ENCODE peak calls at places on chromosomes 2 and 18, in nine cellular contexts. T, Z, H, M, V, R, W, A and L are unnamed samples.

GRCh38 chr2:231132126-231132525 is 7.3 kb upstream of the HTR2B start:
- ATAC-seq in A (no peak), V (no peak), R (no peak), M (no peak), W (no peak), Z (no peak), T (peak), H (no peak), L (no peak)

GRCh38 chr2:136104977-136105376 is 13.0 kb downstream of the CXCR4 start:
- ATAC-seq in Z (no peak), T (no peak), R (no peak), V (no peak), W (peak), A (no peak), M (no peak), H (peak), L (no peak)

GRCh38 chr2:238282861-238283738 is 5.3 kb downstream of the PER2 start:
- ATAC-seq in W (no peak), T (no peak), H (no peak), V (no peak), R (no peak), Z (no peak), A (no peak), M (no peak), L (no peak)

GRCh38 chr2:160433466-160434172 is 60.0 kb downstream of the RBMS1 start:
- ATAC-seq in Z (peak), R (no peak), A (no peak), V (no peak), H (no peak), W (peak), M (no peak), T (no peak), L (no peak)

GRCh38 chr2:62209427-62209991 is 13.6 kb downstream of the B3GNT2 start:
- ATAC-seq in A (no peak), H (peak), M (no peak), V (no peak), R (no peak), W (peak), Z (no peak), T (no peak), L (no peak)

GRCh38 chr2:231332872-231333500 is 62.5 kb upstream of the B3GNT7 start:
- ATAC-seq in A (no peak), W (no peak), T (no peak), V (no peak), Z (no peak), H (no peak), R (no peak), M (no peak), L (no peak)

GRCh38 chr2:15553519-15553918 is 7.6 kb downstream of the NBAS start:
- ATAC-seq in R (no peak), T (no peak), M (no peak), V (no peak), H (no peak), Z (no peak), W (no peak), A (no peak), L (no peak)

GRCh38 chr2:172931256-172931894 is 144.3 kb upstream of the MAP3K20 start:
- ATAC-seq in A (peak), R (peak), M (peak), V (no peak), Z (no peak), T (peak), W (peak), H (peak), L (peak)

GRCh38 chr2:142878061-142878741 is 737 bp downstream of the KYNU start:
- ATAC-seq in H (no peak), M (no peak), V (peak), T (no peak), W (no peak), Z (no peak), A (no peak), R (no peak), L (no peak)

GRCh38 chr2:168378960-168379669 is 77.0 kb upstream of the CERS6 start:
- ATAC-seq in H (peak), W (peak), Z (no peak), R (no peak), A (no peak), T (no peak), V (no peak), M (no peak), L (no peak)

GRCh38 chr2:8264981-8265380 is 416.9 kb upstream of the ID2 start:
- ATAC-seq in W (no peak), Z (no peak), R (no peak), A (no peak), H (no peak), M (no peak), V (no peak), T (no peak), L (no peak)

GRCh38 chr2:108460345-108461037 is 11.5 kb downstream of the GCC2 start:
- ATAC-seq in R (no peak), W (no peak), Z (no peak), H (no peak), M (no peak), A (no peak), T (no peak), V (no peak), L (no peak)

GRCh38 chr2:120461546-120462537 is 115.9 kb downstream of the INHBB start:
- ATAC-seq in M (no peak), H (no peak), W (no peak), A (no peak), T (peak), R (no peak), Z (no peak), V (no peak), L (no peak)

GRCh38 chr2:38515155-38516074 is 87.3 kb downstream of the HNRNPLL start:
- ATAC-seq in T (peak), Z (no peak), H (peak), V (no peak), W (peak), M (peak), A (peak), R (peak), L (peak)

GRCh38 chr2:46393352-46393820 is 86.0 kb upstream of the TMEM247 start:
- ATAC-seq in Z (no peak), T (no peak), M (no peak), R (no peak), H (no peak), A (no peak), V (no peak), W (no peak), L (no peak)

GRCh38 chr2:3608373-3609278 is 13.7 kb downstream of the COLEC11 start:
- ATAC-seq in A (no peak), R (no peak), V (no peak), T (no peak), W (no peak), H (no peak), M (no peak), Z (no peak), L (no peak)

GRCh38 chr18:51833850-51834249 is 506.1 kb upstream of the DCC start:
- ATAC-seq in R (no peak), V (no peak), T (no peak), Z (no peak), A (no peak), M (no peak), W (no peak), H (no peak), L (no peak)

GRCh38 chr2:166632616-166633015 is 138.6 kb upstream of the SCN7A start:
- ATAC-seq in R (peak), W (no peak), V (no peak), T (no peak), A (no peak), H (peak), Z (no peak), M (no peak), L (no peak)

GRCh38 chr2:153074207-153074606 is 355.8 kb downstream of the ARL6IP6 start:
- ATAC-seq in A (no peak), V (no peak), W (no peak), H (no peak), Z (no peak), M (peak), R (no peak), T (no peak), L (no peak)

GRCh38 chr2:234033174-234033573 is 17.3 kb upstream of the SPP2 start:
- ATAC-seq in W (no peak), T (no peak), M (no peak), H (no peak), V (no peak), Z (no peak), A (no peak), R (no peak), L (no peak)

GRCh38 chr18:3605562-3606443 is 155.8 kb downstream of the TGIF1 start:
- ATAC-seq in M (no peak), H (peak), A (peak), R (no peak), W (peak), Z (peak), T (no peak), V (peak), L (no peak)

GRCh38 chr18:26405190-26405781 is 143.1 kb downstream of the KCTD1 start:
- ATAC-seq in W (peak), Z (no peak), V (no peak), H (peak), T (peak), R (peak), A (no peak), M (peak), L (peak)

GRCh38 chr2:177568393-177568792 is 175.8 kb downstream of the AGPS start:
- ATAC-seq in A (no peak), R (no peak), Z (no peak), W (no peak), V (no peak), T (no peak), M (no peak), H (no peak), L (no peak)

GRCh38 chr2:86633094-86633740 is 9.6 kb upstream of the RNF103 start:
- ATAC-seq in H (no peak), A (no peak), M (no peak), V (no peak), Z (no peak), R (peak), W (no peak), T (no peak), L (no peak)

GRCh38 chr2:16317211-16317830 is 348.3 kb downstream of the CYRIA start:
- ATAC-seq in T (peak), A (no peak), M (no peak), Z (no peak), R (no peak), H (no peak), W (no peak), V (no peak), L (no peak)

GRCh38 chr2:98936133-98936916 is at the start of gene CRACDL:
- ATAC-seq in V (peak), Z (peak), H (peak), W (peak), T (no peak), A (peak), M (peak), R (no peak), L (no peak)

GRCh38 chr2:148161909-148162308 is 141.0 kb downstream of the MBD5 start:
- ATAC-seq in R (no peak), V (no peak), H (no peak), Z (no peak), T (peak), A (no peak), W (no peak), M (no peak), L (no peak)

GRCh38 chr2:1143129-1143528 is 192.5 kb downstream of the SNTG2 start:
- ATAC-seq in T (no peak), R (no peak), W (no peak), Z (no peak), V (no peak), M (no peak), A (no peak), H (no peak), L (no peak)

GRCh38 chr2:201883559-201883958 is 77.2 kb downstream of the CDK15 start:
- ATAC-seq in T (peak), W (no peak), A (no peak), H (no peak), R (peak), M (no peak), Z (no peak), V (no peak), L (no peak)